ENCODE peak calls at places on chromosomes 16 and 17, in six cellular contexts. One of them, this sample, is unnamed.

GRCh38 chr16:8832383-8833100 is 34.9 kb downstream of the PMM2 start:
- DNase-seq in naive thymus-derived CD8-positive, alpha-beta T cell: no peak
- DNase-seq in activated T-cell treated with anti-CD3 and anti-CD28 coated beads, Interleukin-2, amount 50 U/mL, for 72 hours: no peak
- DNase-seq in left ventricle myocardium inferior: no peak
- DNase-seq in PC-3: no peak
- DNase-seq in uterus: no peak
- DNase-seq in this sample: no peak

GRCh38 chr16:1108299-1109252 is 12.5 kb upstream of the C1QTNF8 start:
- DNase-seq in uterus: peak; percentile 74
- DNase-seq in activated T-cell treated with anti-CD3 and anti-CD28 coated beads, Interleukin-2, amount 50 U/mL, for 72 hours: no peak
- DNase-seq in left ventricle myocardium inferior: peak; percentile 48
- DNase-seq in PC-3: peak; percentile 49
- DNase-seq in naive thymus-derived CD8-positive, alpha-beta T cell: no peak
- DNase-seq in this sample: no peak

GRCh38 chr16:74275031-74275636 is 21.5 kb upstream of the PSMD7 start:
- DNase-seq in PC-3: peak; percentile 45
- DNase-seq in activated T-cell treated with anti-CD3 and anti-CD28 coated beads, Interleukin-2, amount 50 U/mL, for 72 hours: no peak
- DNase-seq in naive thymus-derived CD8-positive, alpha-beta T cell: no peak
- DNase-seq in uterus: no peak
- DNase-seq in left ventricle myocardium inferior: no peak
- DNase-seq in this sample: no peak

GRCh38 chr17:67574658-67575293 is 143.0 kb upstream of the NOL11 start:
- DNase-seq in activated T-cell treated with anti-CD3 and anti-CD28 coated beads, Interleukin-2, amount 50 U/mL, for 72 hours: no peak
- DNase-seq in naive thymus-derived CD8-positive, alpha-beta T cell: no peak
- DNase-seq in PC-3: no peak
- DNase-seq in left ventricle myocardium inferior: no peak
- DNase-seq in uterus: no peak
- DNase-seq in this sample: no peak

GRCh38 chr17:13311301-13311700 is 290.4 kb downstream of the HS3ST3A1 start:
- DNase-seq in activated T-cell treated with anti-CD3 and anti-CD28 coated beads, Interleukin-2, amount 50 U/mL, for 72 hours: no peak
- DNase-seq in left ventricle myocardium inferior: no peak
- DNase-seq in naive thymus-derived CD8-positive, alpha-beta T cell: no peak
- DNase-seq in uterus: no peak
- DNase-seq in PC-3: no peak
- DNase-seq in this sample: peak; percentile 5

GRCh38 chr17:2263183-2263954 is 40.2 kb downstream of the SMG6 start:
- DNase-seq in activated T-cell treated with anti-CD3 and anti-CD28 coated beads, Interleukin-2, amount 50 U/mL, for 72 hours: no peak
- DNase-seq in naive thymus-derived CD8-positive, alpha-beta T cell: peak; percentile 52
- DNase-seq in uterus: no peak
- DNase-seq in PC-3: no peak
- DNase-seq in left ventricle myocardium inferior: no peak
- DNase-seq in this sample: no peak

GRCh38 chr17:73872816-73873215 is 228.6 kb upstream of the SDK2 start:
- DNase-seq in naive thymus-derived CD8-positive, alpha-beta T cell: no peak
- DNase-seq in uterus: no peak
- DNase-seq in activated T-cell treated with anti-CD3 and anti-CD28 coated beads, Interleukin-2, amount 50 U/mL, for 72 hours: no peak
- DNase-seq in PC-3: no peak
- DNase-seq in left ventricle myocardium inferior: no peak
- DNase-seq in this sample: no peak

GRCh38 chr17:58415371-58416055 is 1.8 kb downstream of the RNF43 start:
- DNase-seq in uterus: no peak
- DNase-seq in PC-3: peak; percentile 38
- DNase-seq in left ventricle myocardium inferior: peak; percentile 26
- DNase-seq in naive thymus-derived CD8-positive, alpha-beta T cell: no peak
- DNase-seq in activated T-cell treated with anti-CD3 and anti-CD28 coated beads, Interleukin-2, amount 50 U/mL, for 72 hours: no peak
- DNase-seq in this sample: no peak

GRCh38 chr16:27470567-27471431 is 68.8 kb downstream of the IL21R start:
- DNase-seq in uterus: no peak
- DNase-seq in naive thymus-derived CD8-positive, alpha-beta T cell: no peak
- DNase-seq in PC-3: no peak
- DNase-seq in activated T-cell treated with anti-CD3 and anti-CD28 coated beads, Interleukin-2, amount 50 U/mL, for 72 hours: no peak
- DNase-seq in left ventricle myocardium inferior: no peak
- DNase-seq in this sample: peak; percentile 32

GRCh38 chr17:81833160-81833920 is at the start of gene MCRIP1:
- DNase-seq in naive thymus-derived CD8-positive, alpha-beta T cell: peak; percentile 89
- DNase-seq in PC-3: peak; percentile 96
- DNase-seq in activated T-cell treated with anti-CD3 and anti-CD28 coated beads, Interleukin-2, amount 50 U/mL, for 72 hours: peak; percentile 99
- DNase-seq in uterus: peak; percentile 96
- DNase-seq in left ventricle myocardium inferior: peak; percentile 96
- DNase-seq in this sample: peak; percentile 84

GRCh38 chr17:79993390-79994221 is 42.1 kb downstream of the TBC1D16 start:
- DNase-seq in PC-3: no peak
- DNase-seq in uterus: peak; percentile 89
- DNase-seq in left ventricle myocardium inferior: peak; percentile 81
- DNase-seq in naive thymus-derived CD8-positive, alpha-beta T cell: peak; percentile 26
- DNase-seq in activated T-cell treated with anti-CD3 and anti-CD28 coated beads, Interleukin-2, amount 50 U/mL, for 72 hours: peak; percentile 75
- DNase-seq in this sample: no peak

This sample was measured in Caki2.